ENCODE peak calls at places on chromosome 9, in eight cellular contexts. A is prostate gland; Q is left ventricle myocardium inferior; Y is tibial artery; F is CD8-positive, alpha-beta memory T cell; W is mesendoderm; X is astrocyte; J is brain microvascular endothelial cell. Z is an unnamed sample. For H3K36me3, the result is how much of the 10 kb centered on the place peaks cover.

GRCh38 chr9:75979362-75979761 is 88.9 kb downstream of the PCSK5 start:
- DNase-seq in A (no peak), Q (no peak), Y (no peak), F (no peak), W (peak), X (no peak), J (peak), Z (peak)

GRCh38 chr9:77764894-77765780 is 117.0 kb upstream of the GNA14 start:
- DNase-seq in A (no peak), Q (no peak), Y (no peak), F (no peak), W (peak), X (peak), J (peak), Z (peak)

GRCh38 chr9:8858250-8859161 is 1058.9 kb upstream of the DMAC1 start:
- DNase-seq in A (no peak), Q (no peak), Y (no peak), F (no peak), W (peak), X (no peak), J (no peak), Z (peak)

GRCh38 chr9:68897557-68898145 is 116.3 kb downstream of the PRKACG start:
- DNase-seq in A (no peak), Q (no peak), Y (no peak), F (no peak), W (no peak), X (no peak), J (no peak), Z (no peak)

GRCh38 chr9:82777366-82777765 is 285.6 kb downstream of the RASEF start:
- DNase-seq in A (no peak), Q (no peak), Y (no peak), F (no peak), W (no peak), X (no peak), J (no peak), Z (peak)

GRCh38 chr9:122127396-122127798 is 32.2 kb downstream of the NDUFA8 start:
- DNase-seq in A (no peak), Q (no peak), Y (peak), F (no peak), W (no peak), X (no peak), J (no peak), Z (peak)

GRCh38 chr9:91033802-91034201 is 232.2 kb downstream of the SYK start:
- DNase-seq in A (no peak), Q (no peak), Y (no peak), F (peak), W (peak), X (no peak), J (no peak), Z (no peak)

GRCh38 chr9:95425910-95426551 is 90.7 kb downstream of the PTCH1 start:
- DNase-seq in A (no peak), Q (no peak), Y (no peak), F (no peak), W (no peak), X (peak), J (no peak), Z (peak)

GRCh38 chr9:101530076-101530711 is 3.5 kb upstream of the RNF20 start:
- DNase-seq in A (peak), Q (peak), Y (peak), F (peak), W (peak), X (peak), J (peak), Z (peak)

GRCh38 chr9:18189876-18190670 is 283.9 kb upstream of the ADAMTSL1 start:
- DNase-seq in A (no peak), Q (no peak), Y (no peak), F (no peak), W (no peak), X (no peak), J (no peak), Z (no peak)

GRCh38 chr9:89185980-89186379 is 7.4 kb upstream of the SHC3 start:
- DNase-seq in A (no peak), Q (no peak), Y (no peak), F (no peak), W (peak), X (no peak), J (no peak), Z (no peak)

GRCh38 chr9:134054891-134055811 is 12.7 kb downstream of the BRD3 start:
- DNase-seq in A (no peak), Q (peak), Y (peak), F (peak), W (no peak), X (no peak), J (no peak), Z (peak)

GRCh38 chr9:92747459-92748232 is 17.0 kb downstream of the BICD2 start:
- DNase-seq in A (no peak), Q (no peak), Y (no peak), F (no peak), W (no peak), X (peak), J (no peak), Z (peak)

GRCh38 chr9:3906437-3907213 is 380.8 kb upstream of the RFX3 start:
- DNase-seq in A (no peak), Q (no peak), Y (no peak), F (no peak), W (peak), X (peak), J (peak), Z (peak)

GRCh38 chr9:129283705-129284606 is 105.9 kb upstream of the IER5L start:
- DNase-seq in A (no peak), Q (no peak), Y (peak), F (no peak), W (no peak), X (no peak), J (no peak), Z (peak)

GRCh38 chr9:38417003-38417965 is 7.0 kb downstream of the IGFBPL1 start:
- DNase-seq in A (no peak), Q (no peak), Y (no peak), F (no peak), W (peak), X (no peak), J (no peak), Z (peak)

GRCh38 chr9:101443358-101443757 is 7.8 kb upstream of the ALDOB start:
- DNase-seq in A (no peak), Q (peak), Y (no peak), F (no peak), W (peak), X (no peak), J (no peak), Z (no peak)

GRCh38 chr9:133921866-133922265 is 70.3 kb downstream of the VAV2 start:
- DNase-seq in A (no peak), Q (no peak), Y (no peak), F (no peak), W (no peak), X (no peak), J (no peak), Z (no peak)

GRCh38 chr9:14238044-14238443 is 75.9 kb downstream of the NFIB start:
- DNase-seq in A (no peak), Q (no peak), Y (no peak), F (no peak), W (peak), X (no peak), J (peak), Z (no peak)

GRCh38 chr9:111897831-111898144 is 1.2 kb downstream of the UGCG start:
- DNase-seq in A (no peak), Q (no peak), Y (no peak), F (no peak), W (no peak), X (no peak), J (no peak), Z (no peak)

GRCh38 chr9:21525174-21525573 is 43.1 kb upstream of the IFNE start:
- DNase-seq in A (no peak), Q (no peak), Y (no peak), F (no peak), W (no peak), X (no peak), J (no peak), Z (no peak)

GRCh38 chr9:125969868-125970267 is 222.7 kb downstream of the PBX3 start:
- DNase-seq in A (no peak), Q (no peak), Y (no peak), F (no peak), W (no peak), X (no peak), J (no peak), Z (no peak)

GRCh38 chr9:22773501-22774220 is 327.0 kb downstream of the DMRTA1 start:
- DNase-seq in A (no peak), Q (no peak), Y (no peak), F (no peak), W (no peak), X (no peak), J (no peak), Z (no peak)

GRCh38 chr9:129252937-129253819 is 75.1 kb upstream of the IER5L start:
- DNase-seq in A (no peak), Q (peak), Y (peak), F (peak), W (no peak), X (no peak), J (no peak), Z (no peak)

GRCh38 chr9:72478993-72479392 is 42.4 kb upstream of the TMC1 start:
- DNase-seq in A (no peak), Q (no peak), Y (no peak), F (no peak), W (no peak), X (peak), J (no peak), Z (peak)

GRCh38 chr9:116494815-116495634 is 192.1 kb upstream of the TRIM32 start:
- DNase-seq in A (no peak), Q (no peak), Y (no peak), F (no peak), W (peak), X (no peak), J (no peak), Z (no peak)

GRCh38 chr9:96655198-96655851 is at the start of gene PRXL2C:
- DNase-seq in A (peak), Q (peak), Y (peak), F (peak), W (peak), X (peak), J (peak), Z (no peak)

GRCh38 chr9:132901859-132902831 is 23.4 kb downstream of the SPACA9 start:
- DNase-seq in A (peak), Q (peak), Y (peak), F (peak), W (peak), X (peak), J (peak), Z (peak)

GRCh38 chr9:125460883-125461475 is 199.4 kb downstream of the GAPVD1 start:
- DNase-seq in A (no peak), Q (no peak), Y (no peak), F (no peak), W (no peak), X (peak), J (no peak), Z (no peak)

GRCh38 chr9:119252671-119253299 is 116.5 kb downstream of the BRINP1 start:
- DNase-seq in A (no peak), Q (no peak), Y (no peak), F (no peak), W (peak), X (no peak), J (no peak), Z (no peak)

GRCh38 chr9:116007824-116008223 is 145.8 kb upstream of the PAPPA start:
- DNase-seq in A (no peak), Q (no peak), Y (no peak), F (no peak), W (no peak), X (no peak), J (no peak), Z (no peak)

GRCh38 chr9:114386361-114386885 is 1.4 kb downstream of the AKNA start:
- DNase-seq in A (no peak), Q (no peak), Y (no peak), F (no peak), W (no peak), X (no peak), J (no peak), Z (no peak)

GRCh38 chr9:98790601-98791146 is 5.7 kb downstream of the ANKS6 start:
- DNase-seq in A (no peak), Q (no peak), Y (no peak), F (no peak), W (no peak), X (no peak), J (no peak), Z (no peak)

GRCh38 chr9:97186493-97186892 is 121.0 kb upstream of the CCDC180 start:
- DNase-seq in A (no peak), Q (no peak), Y (no peak), F (no peak), W (no peak), X (no peak), J (no peak), Z (no peak)

GRCh38 chr9:69324549-69325401 is at the start of gene ENTREP1:
- DNase-seq in A (peak), Q (peak), Y (peak), F (no peak), W (peak), X (peak), J (no peak), Z (peak)

GRCh38 chr9:129823163-129823933 is 588 bp downstream of the TOR1A start:
- DNase-seq in A (no peak), Q (no peak), Y (no peak), F (peak), W (peak), X (peak), J (no peak), Z (peak)

GRCh38 chr9:84620338-84620737 is 49.2 kb upstream of the NTRK2 start:
- DNase-seq in A (no peak), Q (no peak), Y (no peak), F (no peak), W (no peak), X (no peak), J (no peak), Z (peak)

GRCh38 chr9:129280236-129281231 is 102.5 kb upstream of the IER5L start:
- DNase-seq in A (no peak), Q (no peak), Y (peak), F (no peak), W (no peak), X (no peak), J (no peak), Z (peak)

GRCh38 chr9:137759117-137759516 is 118.5 kb upstream of the CACNA1B start:
- DNase-seq in A (no peak), Q (no peak), Y (no peak), F (no peak), W (no peak), X (no peak), J (no peak), Z (peak)

GRCh38 chr9:126851286-126851880 is 9.1 kb upstream of the ZBTB34 start:
- DNase-seq in A (no peak), Q (no peak), Y (peak), F (no peak), W (no peak), X (no peak), J (no peak), Z (no peak)

GRCh38 chr9:1440276-1440675 is 390.1 kb downstream of the DMRT2 start:
- DNase-seq in A (no peak), Q (no peak), Y (no peak), F (no peak), W (no peak), X (no peak), J (no peak), Z (no peak)
- H3K36me3 ChIP-seq in A (under half), Q (under half), Y (under half), F (under half), W (under half), X (under half), J (under half), Z (under half)

GRCh38 chr9:33128570-33128969 is 38.6 kb downstream of the B4GALT1 start:
- DNase-seq in A (no peak), Q (no peak), Y (no peak), F (no peak), W (no peak), X (no peak), J (no peak), Z (peak)
- H3K36me3 ChIP-seq in A (under half), Q (half or more), Y (under half), F (under half), W (under half), X (under half), J (under half), Z (half or more)

DNA sequence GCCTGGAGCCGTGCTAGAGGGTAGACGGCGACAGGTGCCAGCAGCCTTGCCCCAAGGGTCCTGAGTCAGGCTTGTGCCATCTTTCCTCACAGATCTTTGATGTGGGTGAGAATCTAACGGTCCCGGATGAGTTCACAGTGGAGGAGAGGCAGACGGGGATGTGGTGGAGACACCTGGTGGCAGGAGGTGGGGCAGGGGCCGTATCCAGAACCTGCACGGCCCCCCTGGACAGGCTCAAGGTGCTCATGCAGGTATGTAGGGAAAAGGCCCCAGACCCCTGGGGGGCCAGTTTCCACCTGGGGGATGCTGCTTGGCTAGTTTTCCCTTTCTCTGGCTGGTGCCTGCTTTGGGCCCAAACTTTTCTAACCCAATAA is 24.0 kb downstream of the PTGES2 start:
- DNase-seq in A (no peak), Q (no peak), Y (no peak), F (no peak), W (peak), X (no peak), J (no peak), Z (peak)
- H3K36me3 ChIP-seq in A (under half), Q (half or more), Y (half or more), F (half or more), W (under half), X (under half), J (half or more), Z (half or more)

GRCh38 chr9:120528834-120529233 is 51.1 kb downstream of the CDK5RAP2 start:
- DNase-seq in A (no peak), Q (no peak), Y (no peak), F (no peak), W (peak), X (no peak), J (no peak), Z (no peak)
- H3K36me3 ChIP-seq in A (under half), Q (half or more), Y (half or more), F (half or more), W (under half), X (under half), J (under half), Z (half or more)